ENCODE peak calls at places on chromosomes 11 and 22, in five cellular contexts. C, Q, N, Z and L are unnamed samples.

GRCh38 chr11:102046841-102047240 is 396 bp upstream of the CFAP300 start:
- DNase-seq in C (no peak), Q (no peak), N (no peak), Z (no peak), L (no peak)

GRCh38 chr22:26883393-26883792 is 226.0 kb downstream of the MIAT start:
- DNase-seq in C (no peak), Q (no peak), N (no peak), Z (no peak), L (no peak)

GRCh38 chr11:11262171-11262920 is 90.7 kb downstream of the CSNK2A3 start:
- DNase-seq in C (no peak), Q (no peak), N (no peak), Z (peak), L (no peak)

GRCh38 chr11:125591659-125592304 is 870 bp upstream of the STT3A start:
- DNase-seq in C (peak), Q (no peak), N (peak), Z (peak), L (no peak)

GRCh38 chr11:19890308-19890707 is 177.7 kb downstream of the NAV2 start:
- DNase-seq in C (no peak), Q (no peak), N (no peak), Z (no peak), L (no peak)

GRCh38 chr22:39959640-39960447 is at the start of gene TMA7B:
- DNase-seq in C (peak), Q (peak), N (no peak), Z (no peak), L (no peak)

GRCh38 chr11:13939952-13940610 is 22.4 kb upstream of the SPON1 start:
- DNase-seq in C (no peak), Q (no peak), N (no peak), Z (no peak), L (no peak)

GRCh38 chr11:40338739-40339138 is 1120.7 kb downstream of the LRRC4C start:
- DNase-seq in C (no peak), Q (no peak), N (no peak), Z (no peak), L (no peak)

GRCh38 chr11:105298630-105299029 is 159.1 kb upstream of the CARD18 start:
- DNase-seq in C (no peak), Q (no peak), N (no peak), Z (no peak), L (no peak)

GRCh38 chr22:38429460-38430128 is 25.4 kb downstream of the KCNJ4 start:
- DNase-seq in C (peak), Q (no peak), N (no peak), Z (no peak), L (no peak)

GRCh38 chr22:47736166-47737034 is 974.0 kb downstream of the TBC1D22A start:
- DNase-seq in C (no peak), Q (no peak), N (no peak), Z (no peak), L (no peak)

GRCh38 chr11:120516461-120517389 is 5.2 kb downstream of the GRIK4 start:
- DNase-seq in C (no peak), Q (peak), N (no peak), Z (no peak), L (no peak)

GRCh38 chr11:7591107-7591894 is 77.5 kb downstream of the PPFIBP2 start:
- DNase-seq in C (no peak), Q (no peak), N (peak), Z (no peak), L (no peak)

GRCh38 chr11:71843858-71844257 is 10.9 kb downstream of the DEFB108B start:
- DNase-seq in C (peak), Q (peak), N (no peak), Z (no peak), L (no peak)

GRCh38 chr11:108618529-108618928 is 25.0 kb upstream of the EXPH5 start:
- DNase-seq in C (no peak), Q (no peak), N (no peak), Z (no peak), L (no peak)

GRCh38 chr11:65655570-65656332 is 7.0 kb downstream of the RELA start:
- DNase-seq in C (no peak), Q (peak), N (peak), Z (no peak), L (no peak)

GRCh38 chr22:48088226-48088625 is 1325.8 kb downstream of the TBC1D22A start:
- DNase-seq in C (no peak), Q (no peak), N (no peak), Z (no peak), L (no peak)

GRCh38 chr11:130738618-130739017 is 177.7 kb downstream of the SNX19 start:
- DNase-seq in C (no peak), Q (no peak), N (no peak), Z (no peak), L (no peak)

GRCh38 chr11:19428206-19429001 is 187.7 kb upstream of the E2F8 start:
- DNase-seq in C (no peak), Q (no peak), N (no peak), Z (no peak), L (no peak)

GRCh38 chr22:49753961-49754673 is 73.6 kb downstream of the BRD1 start:
- DNase-seq in C (peak), Q (no peak), N (peak), Z (no peak), L (no peak)

GRCh38 chr11:88629496-88629895 is 292.0 kb upstream of the CTSC start:
- DNase-seq in C (no peak), Q (no peak), N (no peak), Z (no peak), L (no peak)

GRCh38 chr22:42368379-42369249 is 63.6 kb downstream of the NFAM1 start:
- DNase-seq in C (peak), Q (peak), N (no peak), Z (no peak), L (no peak)

GRCh38 chr11:11740081-11740702 is 101.6 kb upstream of the USP47 start:
- DNase-seq in C (no peak), Q (no peak), N (no peak), Z (no peak), L (no peak)

GRCh38 chr22:39215430-39216142 is 29.2 kb downstream of the PDGFB start:
- DNase-seq in C (peak), Q (peak), N (peak), Z (peak), L (peak)

GRCh38 chr11:79055866-79056632 is 384.8 kb downstream of the TENM4 start:
- DNase-seq in C (no peak), Q (no peak), N (no peak), Z (no peak), L (no peak)

GRCh38 chr22:27581688-27582087 is 219.9 kb downstream of the MN1 start:
- DNase-seq in C (no peak), Q (no peak), N (peak), Z (no peak), L (no peak)

GRCh38 chr11:1326435-1327063 is 17.1 kb upstream of the TOLLIP start:
- DNase-seq in C (no peak), Q (no peak), N (no peak), Z (no peak), L (no peak)

GRCh38 chr11:71202598-71202944 is 49.8 kb downstream of the SHANK2 start:
- DNase-seq in C (no peak), Q (no peak), N (no peak), Z (no peak), L (no peak)

GRCh38 chr22:24153353-24153752 is 27.9 kb upstream of the SUSD2 start:
- DNase-seq in C (no peak), Q (no peak), N (no peak), Z (peak), L (no peak)

GRCh38 chr11:69803604-69804218 is 15.5 kb downstream of the FGF3 start:
- DNase-seq in C (no peak), Q (no peak), N (no peak), Z (no peak), L (no peak)

GRCh38 chr11:69800278-69800677 is 18.9 kb downstream of the FGF3 start:
- DNase-seq in C (no peak), Q (no peak), N (no peak), Z (no peak), L (no peak)

GRCh38 chr11:69799582-69799981 is 19.6 kb downstream of the FGF3 start:
- DNase-seq in C (peak), Q (peak), N (no peak), Z (peak), L (no peak)

GRCh38 chr11:69803022-69803421 is 16.2 kb downstream of the FGF3 start:
- DNase-seq in C (no peak), Q (no peak), N (no peak), Z (no peak), L (no peak)

DNA sequence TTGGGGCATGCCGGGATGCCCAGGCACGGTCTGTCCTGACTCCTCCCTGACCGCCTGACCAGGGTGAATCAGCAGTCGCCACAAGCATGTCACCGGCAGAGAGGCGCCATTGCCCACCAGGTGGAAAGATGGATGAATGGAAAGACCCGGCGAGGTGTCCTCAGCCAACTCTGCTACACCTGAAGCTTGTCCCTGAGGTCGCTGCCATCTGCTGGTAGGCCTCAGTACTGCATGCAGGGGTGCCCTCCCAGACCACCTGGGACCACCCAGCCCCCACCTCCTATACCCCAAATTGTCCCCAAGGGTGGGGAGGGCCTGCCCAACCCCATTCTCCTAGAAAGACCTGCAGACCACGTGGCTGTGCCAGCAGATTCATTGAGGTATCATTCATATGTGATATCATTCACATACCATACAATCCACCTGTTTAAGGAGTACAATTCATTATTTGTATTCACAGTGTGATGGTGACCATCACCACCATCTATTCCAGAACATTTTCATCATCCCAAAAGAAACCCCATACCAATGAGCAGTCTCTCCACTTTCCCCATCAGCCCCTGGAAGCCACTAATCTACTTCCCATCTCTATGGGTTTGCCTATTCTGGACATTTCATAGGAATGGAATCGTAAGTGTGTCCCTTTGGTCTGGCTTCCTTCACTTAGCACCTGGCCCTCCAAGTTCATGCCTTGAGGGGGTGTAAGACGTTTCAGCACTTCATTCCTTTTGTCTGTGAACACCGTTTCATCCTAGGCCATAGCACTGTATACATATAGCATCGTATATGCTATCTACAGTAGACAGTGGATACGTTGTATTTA is 17.5 kb downstream of the FGF3 start:
- DNase-seq in C (peak), Q (peak), N (no peak), Z (peak), L (no peak)
- TF ChIP-seq CTCF in C (peak), Q (peak), N (no peak), Z (peak), L (peak)

DNA sequence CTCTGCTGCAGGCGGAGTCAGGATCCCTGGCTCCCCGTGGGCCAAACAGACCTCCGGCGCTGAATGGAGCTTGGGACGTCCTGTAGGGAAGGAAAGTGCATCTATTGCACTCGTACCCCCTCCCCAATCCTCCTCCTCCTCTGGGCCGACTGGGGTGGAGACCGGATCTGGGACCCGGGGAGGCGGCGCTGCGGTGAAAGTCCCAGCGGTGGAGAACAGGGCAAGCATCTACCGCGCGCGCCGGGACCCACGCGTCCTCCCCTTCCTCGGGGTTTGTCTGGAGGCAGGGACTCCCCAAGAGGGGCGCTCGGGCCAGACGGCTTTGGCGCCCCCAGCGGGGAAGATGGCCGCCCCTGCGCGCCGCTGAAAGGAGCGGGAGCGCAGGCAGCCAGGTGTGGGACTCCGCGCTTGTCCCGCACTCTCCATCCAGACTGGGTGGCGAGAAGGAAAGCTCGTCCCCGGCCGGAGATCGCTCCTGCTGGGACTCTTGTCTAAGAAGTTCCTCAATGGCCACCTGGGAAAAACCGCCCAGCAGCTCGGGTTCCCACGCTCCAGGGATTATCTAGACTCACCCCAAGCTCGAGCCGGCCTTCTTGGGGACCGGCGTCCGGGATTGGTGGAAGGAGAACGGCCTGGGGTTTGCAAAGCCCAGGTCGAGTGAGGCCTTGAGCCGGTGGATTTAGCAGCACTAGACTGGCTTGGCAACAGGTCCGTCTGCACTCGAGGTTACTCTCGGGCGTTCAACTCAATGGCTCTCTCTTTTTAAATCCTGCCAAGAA is 718 bp downstream of the FADS2 start:
- DNase-seq in C (peak), Q (peak), N (peak), Z (no peak), L (no peak)
- TF ChIP-seq CTCF in C (peak), Q (peak), N (peak), Z (no peak), L (peak)

DNA sequence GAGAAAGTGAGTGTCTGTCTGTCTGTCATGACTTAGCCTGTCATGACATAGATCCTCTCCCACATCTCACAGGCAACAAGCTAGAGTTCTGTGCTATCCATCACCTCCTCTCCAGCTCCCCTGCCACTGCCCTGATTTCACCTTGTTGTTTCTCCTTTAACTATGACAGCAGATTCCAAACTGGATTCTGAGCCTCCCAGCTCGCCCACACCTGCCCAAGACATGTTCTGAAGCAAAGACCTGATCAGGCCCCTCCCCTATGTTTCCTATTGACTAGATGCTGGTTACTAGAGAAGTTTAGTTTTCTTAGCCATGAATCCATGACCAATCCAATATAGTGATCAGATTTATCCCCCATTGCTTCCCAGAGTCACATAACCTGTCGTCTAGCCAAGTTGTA is 15.4 kb downstream of the PRSS23 start:
- DNase-seq in C (no peak), Q (no peak), N (no peak), Z (no peak), L (no peak)
- TF ChIP-seq CTCF in C (no peak), Q (no peak), N (no peak), Z (no peak), L (no peak)

GRCh38 chr11:62805044-62805892 is at the start of gene NXF1:
- DNase-seq in C (peak), Q (peak), N (peak), Z (peak), L (peak)
- TF ChIP-seq CTCF in C (no peak), Q (peak), N (no peak), Z (peak), L (peak)